ENCODE peak calls at places on chromosome 5, in nine cellular contexts. L is upper lobe of right lung; Y is psoas muscle; I is naive thymus-derived CD4-positive, alpha-beta T cell; C is MM.1S; B is tibial nerve; D is CD4-positive, CD25-positive, alpha-beta regulatory T cell; Q is CD8-positive, alpha-beta T cell; E is transverse colon. M is an unnamed sample. For H3K4me1 and H3K27me3, the result is how much of the 10 kb centered on the place peaks cover.

GRCh38 chr5:150616024-150616470 is 24.4 kb upstream of the SYNPO start:
- DNase-seq in L (no peak), Y (peak), I (no peak), C (no peak), B (no peak), D (no peak), Q (no peak), E (peak), M (peak)

GRCh38 chr5:151450605-151451004 is 3.2 kb downstream of the SLC36A1 start:
- DNase-seq in L (no peak), Y (no peak), I (no peak), C (no peak), B (no peak), D (no peak), Q (no peak), E (no peak), M (no peak)

GRCh38 chr5:45601424-45601823 is 94.8 kb downstream of the HCN1 start:
- DNase-seq in L (no peak), Y (no peak), I (no peak), C (no peak), B (no peak), D (no peak), Q (no peak), E (no peak), M (no peak)

GRCh38 chr5:173165193-173165988 is 21.1 kb downstream of the BNIP1 start:
- DNase-seq in L (no peak), Y (no peak), I (no peak), C (no peak), B (no peak), D (no peak), Q (no peak), E (no peak), M (no peak)

GRCh38 chr5:133907075-133907474 is 61.4 kb downstream of the C5orf15 start:
- DNase-seq in L (no peak), Y (peak), I (no peak), C (no peak), B (no peak), D (no peak), Q (no peak), E (no peak), M (no peak)

GRCh38 chr5:178553517-178553916 is 36.7 kb downstream of the COL23A1 start:
- DNase-seq in L (no peak), Y (no peak), I (no peak), C (no peak), B (no peak), D (no peak), Q (no peak), E (no peak), M (no peak)

GRCh38 chr5:158054388-158055092 is 195.6 kb upstream of the CLINT1 start:
- DNase-seq in L (no peak), Y (no peak), I (no peak), C (no peak), B (no peak), D (no peak), Q (no peak), E (no peak), M (no peak)

GRCh38 chr5:112800901-112801300 is 60.2 kb upstream of the SRP19 start:
- DNase-seq in L (no peak), Y (no peak), I (no peak), C (no peak), B (no peak), D (no peak), Q (no peak), E (no peak), M (no peak)

GRCh38 chr5:66881475-66882161 is 285.4 kb downstream of the MAST4 start:
- DNase-seq in L (no peak), Y (no peak), I (no peak), C (no peak), B (no peak), D (no peak), Q (no peak), E (no peak), M (no peak)

GRCh38 chr5:8829322-8830029 is 716.4 kb downstream of the SEMA5A start:
- DNase-seq in L (no peak), Y (no peak), I (no peak), C (no peak), B (no peak), D (no peak), Q (no peak), E (no peak), M (no peak)

GRCh38 chr5:140178482-140179116 is 3.6 kb downstream of the CYSTM1 start:
- DNase-seq in L (no peak), Y (no peak), I (no peak), C (no peak), B (no peak), D (no peak), Q (no peak), E (no peak), M (no peak)
- H3K4me1 ChIP-seq in L (half or more), Y (half or more), I (under half), C (under half), B (half or more), D (under half), Q (under half), E (half or more), M (under half)

DNA sequence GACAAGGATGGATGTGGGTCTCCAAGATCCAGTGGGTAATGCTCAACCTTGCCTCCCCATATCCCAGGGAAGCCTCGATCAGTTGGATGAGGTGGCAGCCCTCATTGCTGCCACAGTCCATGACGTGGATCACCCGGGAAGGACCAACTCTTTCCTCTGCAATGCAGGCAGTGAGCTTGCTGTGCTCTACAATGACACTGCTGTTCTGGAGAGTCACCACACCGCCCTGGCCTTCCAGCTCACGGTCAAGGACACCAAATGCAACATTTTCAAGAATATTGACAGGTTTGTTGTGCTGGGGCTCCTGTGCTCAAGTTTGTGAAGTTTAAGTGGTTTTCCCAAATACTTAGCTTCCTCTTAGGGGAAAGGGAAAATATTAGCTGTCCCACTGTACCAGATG is 74.0 kb downstream of the WDR41 start:
- DNase-seq in L (no peak), Y (no peak), I (no peak), C (no peak), B (no peak), D (no peak), Q (no peak), E (no peak), M (no peak)
- H3K27me3 ChIP-seq in L (under half), Y (under half), I (under half), C (under half), B (under half), D (under half), Q (under half), E (under half), M (under half)

GRCh38 chr5:86461169-86461956 is 156.4 kb upstream of the COX7C start:
- DNase-seq in L (no peak), Y (no peak), I (no peak), C (peak), B (no peak), D (no peak), Q (no peak), E (no peak), M (no peak)
- H3K4me3 ChIP-seq in L (no peak), Y (no peak), I (no peak), C (peak), B (no peak), D (no peak), Q (no peak), E (no peak), M (no peak)

GRCh38 chr5:160619381-160619780 is 197.7 kb downstream of the PTTG1 start:
- DNase-seq in L (no peak), Y (no peak), I (no peak), C (no peak), B (no peak), D (no peak), Q (no peak), E (no peak), M (no peak)

GRCh38 chr5:160616712-160617497 is 195.2 kb downstream of the PTTG1 start:
- DNase-seq in L (no peak), Y (no peak), I (no peak), C (no peak), B (no peak), D (no peak), Q (no peak), E (no peak), M (no peak)

DNA sequence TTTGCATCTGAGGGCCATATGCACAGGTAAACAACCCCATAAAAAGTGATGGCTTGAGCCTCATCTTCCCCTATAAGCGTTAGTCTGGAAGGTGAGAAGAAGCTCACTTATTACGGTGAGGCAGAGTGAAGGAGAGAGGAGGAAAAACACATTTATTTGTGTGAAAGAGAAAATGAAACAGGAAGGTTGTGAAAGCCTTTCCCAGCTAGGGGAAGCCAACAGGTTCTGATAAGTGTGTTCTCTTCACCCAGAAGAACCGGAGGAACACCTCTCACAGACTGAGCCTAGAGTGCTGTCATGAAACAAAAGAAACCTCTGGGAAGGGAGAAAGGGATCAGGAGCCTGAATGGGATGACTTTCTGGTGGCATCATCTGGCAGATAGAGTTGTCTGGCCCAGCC is 192.5 kb downstream of the PTTG1 start:
- DNase-seq in L (no peak), Y (no peak), I (no peak), C (no peak), B (no peak), D (no peak), Q (no peak), E (no peak), M (no peak)
- H3K4me1 ChIP-seq in L (under half), Y (under half), I (under half), C (under half), B (under half), D (under half), Q (under half), E (under half), M (under half)

DNA sequence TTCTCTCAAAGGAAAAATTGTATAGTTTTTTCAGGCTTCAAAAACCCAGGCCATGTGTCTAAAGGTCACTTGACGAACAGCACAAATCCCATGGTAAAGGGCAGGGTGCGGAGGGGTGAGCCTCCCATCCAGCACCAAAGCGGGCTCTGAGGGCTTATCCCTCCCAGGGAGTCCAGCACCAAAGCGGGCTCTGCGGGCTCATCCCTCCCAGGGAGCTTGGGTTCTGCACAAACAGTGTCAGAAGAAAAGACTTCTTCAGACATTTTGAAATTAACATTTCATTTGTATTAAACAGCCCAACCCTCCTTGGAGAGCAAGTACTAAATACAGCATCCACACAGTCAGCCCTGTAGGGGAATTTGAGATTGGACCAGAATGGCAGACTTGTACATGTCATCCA is 43.0 kb upstream of the CLPTM1L start:
- DNase-seq in L (no peak), Y (peak), I (no peak), C (no peak), B (no peak), D (no peak), Q (no peak), E (no peak), M (no peak)
- H3K27me3 ChIP-seq in L (under half), Y (under half), I (under half), C (under half), B (half or more), D (under half), Q (under half), E (under half), M (under half)

GRCh38 chr5:123151227-123151951 is 62.3 kb downstream of the PRDM6 start:
- DNase-seq in L (no peak), Y (no peak), I (no peak), C (no peak), B (no peak), D (no peak), Q (no peak), E (no peak), M (no peak)

GRCh38 chr5:123147128-123147527 is 58.1 kb downstream of the PRDM6 start:
- DNase-seq in L (no peak), Y (no peak), I (no peak), C (no peak), B (no peak), D (no peak), Q (no peak), E (no peak), M (no peak)

GRCh38 chr5:123150089-123150488 is 61.0 kb downstream of the PRDM6 start:
- DNase-seq in L (no peak), Y (no peak), I (no peak), C (no peak), B (no peak), D (no peak), Q (no peak), E (no peak), M (no peak)

GRCh38 chr5:123144096-123144495 is 55.1 kb downstream of the PRDM6 start:
- DNase-seq in L (no peak), Y (no peak), I (no peak), C (no peak), B (no peak), D (no peak), Q (no peak), E (no peak), M (no peak)

DNA sequence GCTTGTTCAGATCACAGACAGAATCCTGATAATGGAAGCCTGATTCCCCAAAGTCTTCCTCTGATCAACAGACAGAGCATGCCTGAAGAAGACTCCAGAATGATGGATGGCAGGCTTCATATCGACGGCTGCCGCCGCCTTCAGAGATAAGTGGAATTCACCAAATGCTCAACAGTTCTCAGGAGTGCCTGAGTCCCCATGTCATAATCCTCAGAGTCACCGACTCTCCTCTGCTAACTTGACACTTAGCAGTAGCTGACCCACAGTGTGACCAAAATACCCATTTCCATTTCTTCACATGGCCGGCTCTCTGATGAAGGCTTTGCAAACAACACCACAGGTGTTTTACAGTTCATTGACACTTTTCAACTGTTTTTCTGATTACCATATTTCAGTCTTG is 58.7 kb downstream of the PRDM6 start:
- DNase-seq in L (no peak), Y (no peak), I (no peak), C (no peak), B (no peak), D (no peak), Q (no peak), E (no peak), M (no peak)
- H3K4me3 ChIP-seq in L (no peak), Y (no peak), I (no peak), C (no peak), B (no peak), D (no peak), Q (no peak), E (no peak), M (no peak)

GRCh38 chr5:115776989-115777388 is 39.5 kb downstream of the CDO1 start:
- DNase-seq in L (no peak), Y (no peak), I (no peak), C (no peak), B (no peak), D (no peak), Q (no peak), E (no peak), M (no peak)
- H3K4me1 ChIP-seq in L (under half), Y (under half), I (under half), C (under half), B (under half), D (under half), Q (under half), E (under half), M (under half)

DNA sequence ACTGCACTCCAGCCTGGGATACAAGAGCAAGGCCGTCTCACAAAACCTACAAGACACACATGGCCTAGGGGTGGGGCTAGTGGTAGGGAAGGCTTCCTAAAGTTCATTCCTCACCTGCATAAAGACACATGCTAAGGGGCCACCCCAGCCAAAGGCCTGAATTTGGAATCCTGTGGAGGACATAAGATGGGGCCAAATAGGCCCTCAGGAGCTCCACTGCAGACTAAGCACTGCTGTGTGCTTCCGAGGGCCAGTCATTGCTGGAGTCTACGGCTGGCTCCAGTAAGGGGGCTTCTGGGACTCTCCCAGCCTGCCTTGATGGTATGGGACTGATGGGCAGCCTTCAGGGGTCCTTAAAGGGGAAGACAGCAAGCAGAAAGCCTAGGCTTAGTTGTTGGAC is 5.7 kb downstream of the NOP16 start:
- DNase-seq in L (no peak), Y (no peak), I (no peak), C (no peak), B (no peak), D (no peak), Q (no peak), E (no peak), M (no peak)
- H3K27me3 ChIP-seq in L (under half), Y (under half), I (under half), C (under half), B (under half), D (under half), Q (under half), E (under half), M (under half)